ENCODE peak calls at places on chromosomes 2 and 18, in five cellular contexts. One of them, this sample, is unnamed.

GRCh38 chr2:205499006-205499405 is 183.3 kb upstream of the NRP2 start:
- DNase-seq in fibroblast of mammary gland: no peak
- DNase-seq in T-helper 9 cell: no peak
- DNase-seq in activated naive CD4-positive, alpha-beta T cell treated with anti-CD3 and anti-CD28 coated beads, Interleukin-2, amount 10 ng/mL, durations not matched to agents 7 days and 5 days: no peak
- DNase-seq in COR-L47: no peak
- DNase-seq in this sample: no peak

GRCh38 chr2:76197842-76198448 is 487.2 kb upstream of the GCFC2 start:
- DNase-seq in fibroblast of mammary gland: peak
- DNase-seq in T-helper 9 cell: no peak
- DNase-seq in activated naive CD4-positive, alpha-beta T cell treated with anti-CD3 and anti-CD28 coated beads, Interleukin-2, amount 10 ng/mL, durations not matched to agents 7 days and 5 days: peak
- DNase-seq in COR-L47: peak
- DNase-seq in this sample: no peak

GRCh38 chr2:20687260-20687772 is 20.4 kb downstream of the GDF7 start:
- DNase-seq in fibroblast of mammary gland: peak
- DNase-seq in T-helper 9 cell: no peak
- DNase-seq in activated naive CD4-positive, alpha-beta T cell treated with anti-CD3 and anti-CD28 coated beads, Interleukin-2, amount 10 ng/mL, durations not matched to agents 7 days and 5 days: no peak
- DNase-seq in COR-L47: no peak
- DNase-seq in this sample: no peak

GRCh38 chr2:10911291-10912075 is at the start of gene KCNF1:
- DNase-seq in fibroblast of mammary gland: peak
- DNase-seq in T-helper 9 cell: no peak
- DNase-seq in activated naive CD4-positive, alpha-beta T cell treated with anti-CD3 and anti-CD28 coated beads, Interleukin-2, amount 10 ng/mL, durations not matched to agents 7 days and 5 days: no peak
- DNase-seq in COR-L47: peak
- DNase-seq in this sample: no peak

GRCh38 chr2:71674158-71674807 is 220.9 kb downstream of the DYSF start:
- DNase-seq in fibroblast of mammary gland: no peak
- DNase-seq in T-helper 9 cell: no peak
- DNase-seq in activated naive CD4-positive, alpha-beta T cell treated with anti-CD3 and anti-CD28 coated beads, Interleukin-2, amount 10 ng/mL, durations not matched to agents 7 days and 5 days: no peak
- DNase-seq in COR-L47: no peak
- DNase-seq in this sample: no peak

GRCh38 chr2:106701134-106701994 is 184.6 kb downstream of the ST6GAL2 start:
- DNase-seq in fibroblast of mammary gland: no peak
- DNase-seq in T-helper 9 cell: no peak
- DNase-seq in activated naive CD4-positive, alpha-beta T cell treated with anti-CD3 and anti-CD28 coated beads, Interleukin-2, amount 10 ng/mL, durations not matched to agents 7 days and 5 days: no peak
- DNase-seq in COR-L47: peak
- DNase-seq in this sample: no peak

GRCh38 chr18:51133580-51134160 is 63.8 kb downstream of the MEX3C start:
- DNase-seq in fibroblast of mammary gland: no peak
- DNase-seq in T-helper 9 cell: no peak
- DNase-seq in activated naive CD4-positive, alpha-beta T cell treated with anti-CD3 and anti-CD28 coated beads, Interleukin-2, amount 10 ng/mL, durations not matched to agents 7 days and 5 days: no peak
- DNase-seq in COR-L47: no peak
- DNase-seq in this sample: no peak

GRCh38 chr2:68908392-68908970 is 37.3 kb upstream of the BMP10 start:
- DNase-seq in fibroblast of mammary gland: peak
- DNase-seq in T-helper 9 cell: peak
- DNase-seq in activated naive CD4-positive, alpha-beta T cell treated with anti-CD3 and anti-CD28 coated beads, Interleukin-2, amount 10 ng/mL, durations not matched to agents 7 days and 5 days: peak
- DNase-seq in COR-L47: peak
- DNase-seq in this sample: peak

GRCh38 chr2:101983486-101983885 is 8.3 kb upstream of the IL1R2 start:
- DNase-seq in fibroblast of mammary gland: no peak
- DNase-seq in T-helper 9 cell: no peak
- DNase-seq in activated naive CD4-positive, alpha-beta T cell treated with anti-CD3 and anti-CD28 coated beads, Interleukin-2, amount 10 ng/mL, durations not matched to agents 7 days and 5 days: no peak
- DNase-seq in COR-L47: no peak
- DNase-seq in this sample: no peak

GRCh38 chr2:220394433-220394832 is 767.0 kb downstream of the SLC4A3 start:
- DNase-seq in fibroblast of mammary gland: peak
- DNase-seq in T-helper 9 cell: no peak
- DNase-seq in activated naive CD4-positive, alpha-beta T cell treated with anti-CD3 and anti-CD28 coated beads, Interleukin-2, amount 10 ng/mL, durations not matched to agents 7 days and 5 days: no peak
- DNase-seq in COR-L47: peak
- DNase-seq in this sample: no peak

GRCh38 chr18:23038712-23039111 is 96.6 kb upstream of the CABLES1 start:
- DNase-seq in fibroblast of mammary gland: peak
- DNase-seq in T-helper 9 cell: no peak
- DNase-seq in activated naive CD4-positive, alpha-beta T cell treated with anti-CD3 and anti-CD28 coated beads, Interleukin-2, amount 10 ng/mL, durations not matched to agents 7 days and 5 days: no peak
- DNase-seq in COR-L47: no peak
- DNase-seq in this sample: no peak

GRCh38 chr2:46187112-46187618 is 110.0 kb upstream of the EPAS1 start:
- DNase-seq in fibroblast of mammary gland: peak
- DNase-seq in T-helper 9 cell: no peak
- DNase-seq in activated naive CD4-positive, alpha-beta T cell treated with anti-CD3 and anti-CD28 coated beads, Interleukin-2, amount 10 ng/mL, durations not matched to agents 7 days and 5 days: peak
- DNase-seq in COR-L47: no peak
- DNase-seq in this sample: no peak

GRCh38 chr2:5453648-5454390 is 238.4 kb upstream of the SOX11 start:
- DNase-seq in fibroblast of mammary gland: no peak
- DNase-seq in T-helper 9 cell: no peak
- DNase-seq in activated naive CD4-positive, alpha-beta T cell treated with anti-CD3 and anti-CD28 coated beads, Interleukin-2, amount 10 ng/mL, durations not matched to agents 7 days and 5 days: no peak
- DNase-seq in COR-L47: no peak
- DNase-seq in this sample: no peak

GRCh38 chr2:36672199-36672598 is 24.3 kb upstream of the VIT start:
- DNase-seq in fibroblast of mammary gland: peak
- DNase-seq in T-helper 9 cell: no peak
- DNase-seq in activated naive CD4-positive, alpha-beta T cell treated with anti-CD3 and anti-CD28 coated beads, Interleukin-2, amount 10 ng/mL, durations not matched to agents 7 days and 5 days: no peak
- DNase-seq in COR-L47: no peak
- DNase-seq in this sample: no peak

GRCh38 chr18:31658670-31659573 is 25.5 kb downstream of the B4GALT6 start:
- DNase-seq in fibroblast of mammary gland: peak
- DNase-seq in T-helper 9 cell: no peak
- DNase-seq in activated naive CD4-positive, alpha-beta T cell treated with anti-CD3 and anti-CD28 coated beads, Interleukin-2, amount 10 ng/mL, durations not matched to agents 7 days and 5 days: no peak
- DNase-seq in COR-L47: no peak
- DNase-seq in this sample: no peak

GRCh38 chr2:177239934-177240600 is 24.5 kb downstream of the NFE2L2 start:
- DNase-seq in fibroblast of mammary gland: peak
- DNase-seq in T-helper 9 cell: no peak
- DNase-seq in activated naive CD4-positive, alpha-beta T cell treated with anti-CD3 and anti-CD28 coated beads, Interleukin-2, amount 10 ng/mL, durations not matched to agents 7 days and 5 days: peak
- DNase-seq in COR-L47: no peak
- DNase-seq in this sample: peak

GRCh38 chr2:120260736-120261135 is 8.1 kb downstream of the RALB start:
- DNase-seq in fibroblast of mammary gland: no peak
- DNase-seq in T-helper 9 cell: no peak
- DNase-seq in activated naive CD4-positive, alpha-beta T cell treated with anti-CD3 and anti-CD28 coated beads, Interleukin-2, amount 10 ng/mL, durations not matched to agents 7 days and 5 days: no peak
- DNase-seq in COR-L47: no peak
- DNase-seq in this sample: no peak

GRCh38 chr2:217402622-217403383 is 542.9 kb upstream of the TNP1 start:
- DNase-seq in fibroblast of mammary gland: peak
- DNase-seq in T-helper 9 cell: no peak
- DNase-seq in activated naive CD4-positive, alpha-beta T cell treated with anti-CD3 and anti-CD28 coated beads, Interleukin-2, amount 10 ng/mL, durations not matched to agents 7 days and 5 days: no peak
- DNase-seq in COR-L47: peak
- DNase-seq in this sample: no peak

GRCh38 chr2:120104002-120104467 is 91.2 kb downstream of the EPB41L5 start:
- DNase-seq in fibroblast of mammary gland: peak
- DNase-seq in T-helper 9 cell: no peak
- DNase-seq in activated naive CD4-positive, alpha-beta T cell treated with anti-CD3 and anti-CD28 coated beads, Interleukin-2, amount 10 ng/mL, durations not matched to agents 7 days and 5 days: no peak
- DNase-seq in COR-L47: no peak
- DNase-seq in this sample: no peak

GRCh38 chr18:3594760-3595241 is 144.8 kb downstream of the TGIF1 start:
- DNase-seq in fibroblast of mammary gland: no peak
- DNase-seq in T-helper 9 cell: no peak
- DNase-seq in activated naive CD4-positive, alpha-beta T cell treated with anti-CD3 and anti-CD28 coated beads, Interleukin-2, amount 10 ng/mL, durations not matched to agents 7 days and 5 days: peak
- DNase-seq in COR-L47: no peak
- DNase-seq in this sample: no peak

GRCh38 chr2:95385570-95385984 is 16.9 kb upstream of the FAHD2A start:
- DNase-seq in fibroblast of mammary gland: no peak
- DNase-seq in T-helper 9 cell: no peak
- DNase-seq in activated naive CD4-positive, alpha-beta T cell treated with anti-CD3 and anti-CD28 coated beads, Interleukin-2, amount 10 ng/mL, durations not matched to agents 7 days and 5 days: no peak
- DNase-seq in COR-L47: no peak
- DNase-seq in this sample: no peak

GRCh38 chr2:138718405-138718804 is 61.8 kb downstream of the NXPH2 start:
- DNase-seq in fibroblast of mammary gland: no peak
- DNase-seq in T-helper 9 cell: no peak
- DNase-seq in activated naive CD4-positive, alpha-beta T cell treated with anti-CD3 and anti-CD28 coated beads, Interleukin-2, amount 10 ng/mL, durations not matched to agents 7 days and 5 days: no peak
- DNase-seq in COR-L47: no peak
- DNase-seq in this sample: no peak